ENCODE peak calls at places on chromosomes 16 and 17, in five cellular contexts. E, Q, O, K and S are unnamed samples.

GRCh38 chr17:80890551-80890930 is 101.1 kb upstream of the CHMP6 start:
- DNase-seq in E (no peak), Q (no peak), O (no peak), K (no peak), S (no peak)

GRCh38 chr16:85123891-85124635 is 11.8 kb upstream of the CIBAR2 start:
- DNase-seq in E (no peak), Q (peak; percentile 73), O (peak; percentile 87), K (no peak), S (no peak)

GRCh38 chr17:63785556-63785955 is 11.6 kb downstream of the DDX42 start:
- DNase-seq in E (no peak), Q (no peak), O (peak; percentile 78), K (no peak), S (no peak)

GRCh38 chr16:48542020-48542473 is 67.9 kb downstream of the N4BP1 start:
- DNase-seq in E (peak; percentile 15), Q (peak; percentile 37), O (peak; percentile 54), K (no peak), S (no peak)

GRCh38 chr16:1857433-1858097 is 14.4 kb downstream of the MEIOB start:
- DNase-seq in E (no peak), Q (no peak), O (no peak), K (no peak), S (no peak)

GRCh38 chr17:67427410-67427809 is 50.3 kb downstream of the PITPNC1 start:
- DNase-seq in E (no peak), Q (no peak), O (no peak), K (no peak), S (no peak)

GRCh38 chr16:71426880-71427615 is 14.8 kb downstream of the TLE7 start:
- DNase-seq in E (no peak), Q (no peak), O (no peak), K (no peak), S (no peak)

GRCh38 chr16:51133691-51134090 is 17.4 kb downstream of the SALL1 start:
- DNase-seq in E (no peak), Q (no peak), O (no peak), K (no peak), S (no peak)

GRCh38 chr17:47776330-47777197 is 43.5 kb downstream of the TBX21 start:
- DNase-seq in E (no peak), Q (peak; percentile 33), O (peak; percentile 42), K (no peak), S (no peak)

GRCh38 chr16:89600956-89601355 is 12.5 kb upstream of the DPEP1 start:
- DNase-seq in E (no peak), Q (no peak), O (no peak), K (no peak), S (no peak)

GRCh38 chr17:82703935-82704865 is 5.7 kb upstream of the RAB40B start:
- DNase-seq in E (no peak), Q (no peak), O (no peak), K (no peak), S (no peak)

GRCh38 chr16:86858501-86858900 is 280.2 kb downstream of the FOXL1 start:
- DNase-seq in E (no peak), Q (no peak), O (no peak), K (no peak), S (no peak)